ENCODE peak calls at places on chromosomes 2 and 18, in four cellular contexts. O is AML-193; P is activated CD4-positive, alpha-beta T cell treated with anti-CD3 and anti-CD28 coated beads, Interleukin-2, amount 50 U/mL, for 24 hours; H is LHCN-M2. G is an unnamed sample.

GRCh38 chr2:181989099-181989498 is 3.4 kb downstream of the PPP1R1C start:
- DNase-seq in O (no peak), P (no peak), H (no peak), G (peak; percentile 19)

GRCh38 chr2:18268400-18268799 is 292.1 kb downstream of the RDH14 start:
- DNase-seq in O (no peak), P (no peak), H (peak; percentile 73), G (no peak)

GRCh38 chr2:230877131-230877736 is 12.5 kb downstream of the ITM2C start:
- DNase-seq in P (no peak), O (no peak), H (no peak), G (no peak)

GRCh38 chr2:86414996-86415395 is 26.2 kb upstream of the KDM3A start:
- DNase-seq in H (peak; percentile 69), P (no peak), O (no peak), G (no peak)

GRCh38 chr18:63319383-63320040 is at the start of gene BCL2:
- DNase-seq in H (peak; percentile 34), P (peak; percentile 35), O (peak; percentile 49), G (peak; percentile 50)

GRCh38 chr2:55459741-55460274 is 40.2 kb upstream of the CCDC88A start:
- DNase-seq in H (no peak), O (no peak), P (no peak), G (no peak)

GRCh38 chr2:149566652-149567051 is 20.9 kb downstream of the MMADHC start:
- DNase-seq in O (no peak), H (no peak), P (no peak), G (peak; percentile 19)

GRCh38 chr2:72750466-72750865 is 75.4 kb downstream of the EXOC6B start:
- DNase-seq in P (no peak), H (no peak), O (no peak), G (no peak)

GRCh38 chr2:240412211-240412830 is 23.1 kb upstream of the GPC1 start:
- DNase-seq in P (no peak), H (no peak), O (no peak), G (no peak)

GRCh38 chr2:203688798-203689197 is 17.6 kb upstream of the CD28 start:
- DNase-seq in H (peak; percentile 95), O (no peak), P (no peak), G (no peak)

GRCh38 chr2:109549016-109549595 is 64.7 kb downstream of the SEPTIN10 start:
- DNase-seq in P (no peak), H (no peak), O (no peak), G (no peak)

GRCh38 chr2:20674974-20675679 is 8.2 kb downstream of the GDF7 start:
- DNase-seq in P (no peak), H (peak; percentile 78), O (no peak), G (no peak)

GRCh38 chr2:219551412-219551811 is 7.6 kb downstream of the TMEM198 start:
- DNase-seq in O (no peak), P (no peak), H (peak; percentile 66), G (no peak)

GRCh38 chr2:112021781-112022231 is 33.3 kb upstream of the TMEM87B start:
- DNase-seq in H (peak; percentile 49), O (no peak), P (no peak), G (no peak)

GRCh38 chr2:30661173-30662107 is 145.8 kb downstream of the CAPN13 start:
- DNase-seq in O (no peak), H (peak; percentile 23), P (no peak), G (no peak)

GRCh38 chr18:6001867-6002266 is 106.5 kb upstream of the TMEM200C start:
- DNase-seq in O (no peak), H (no peak), P (no peak), G (no peak)

GRCh38 chr2:10342245-10342951 is 39.7 kb downstream of the HPCAL1 start:
- DNase-seq in P (no peak), H (no peak), O (no peak), G (peak; percentile 72)

GRCh38 chr2:117555965-117556364 is 258.5 kb upstream of the DDX18 start:
- DNase-seq in P (no peak), O (no peak), H (no peak), G (no peak)

GRCh38 chr2:42792583-42793313 is at the start of gene HAAO:
- DNase-seq in O (no peak), P (no peak), H (no peak), G (no peak)

GRCh38 chr2:58194451-58194850 is 46.7 kb downstream of the FANCL start:
- DNase-seq in O (no peak), P (no peak), H (peak; percentile 4), G (peak; percentile 13)

GRCh38 chr2:238501311-238501710 is 74.6 kb downstream of the ASB1 start:
- DNase-seq in H (no peak), O (no peak), P (no peak), G (no peak)

GRCh38 chr2:20205915-20206524 is 18.9 kb downstream of the SDC1 start:
- DNase-seq in P (no peak), H (no peak), O (no peak), G (no peak)

GRCh38 chr18:49681387-49681786 is 119.5 kb downstream of the LIPG start:
- DNase-seq in H (no peak), P (no peak), O (no peak), G (no peak)

GRCh38 chr2:134402385-134402784 is 148.5 kb downstream of the MGAT5 start:
- DNase-seq in O (peak; percentile 94), P (no peak), H (peak; percentile 84), G (no peak)

GRCh38 chr2:65437392-65438135 is 5.2 kb upstream of the SPRED2 start:
- DNase-seq in P (no peak), H (no peak), O (no peak), G (no peak)

GRCh38 chr18:51137891-51138290 is 59.6 kb downstream of the MEX3C start:
- DNase-seq in O (no peak), H (no peak), P (no peak), G (no peak)

GRCh38 chr2:127681288-127681771 is 6.0 kb upstream of the LIMS2 start:
- DNase-seq in H (peak; percentile 31), P (no peak), O (no peak), G (no peak)

GRCh38 chr18:24015897-24016631 is 1.5 kb downstream of the TTC39C start:
- DNase-seq in H (no peak), O (no peak), P (no peak), G (no peak)

GRCh38 chr2:218964041-218964771 is 4.7 kb downstream of the CDK5R2 start:
- DNase-seq in O (no peak), H (peak; percentile 97), P (no peak), G (no peak)

GRCh38 chr2:227411990-227412350 is 24.2 kb upstream of the SCYGR1 start:
- DNase-seq in O (no peak), P (no peak), H (peak; percentile 66), G (no peak)

GRCh38 chr2:174786066-174786725 is 21.9 kb upstream of the CHRNA1 start:
- DNase-seq in O (no peak), H (no peak), P (no peak), G (no peak)

GRCh38 chr2:191302459-191303155 is 57.4 kb downstream of the MYO1B start:
- DNase-seq in O (peak; percentile 18), H (no peak), P (no peak), G (peak; percentile 3)

G was measured in cerebellar cortex.